ENCODE peak calls at places on chromosomes 3 and 15, in eight cellular contexts. D is nephron progenitor cell; J is adrenal gland; L is activated T-helper 1 cell treated with anti-CD3 and anti-CD28 coated beads, Interleukin-12 subunit alpha, Interleukin-12 subunit beta, Interleukin-2, Interleukin-4 antibody, amounts not matched to agents 30 ng/mL and 10 ng/mL and 1 ng/mL, durations not matched to agents 14 hours and 24 hours and 36 hours; P is substantia nigra; A is heart right ventricle; Z is lung microvascular endothelial cell; U is WTC11. E is an unnamed sample.

GRCh38 chr3:173743512-173743911 is 346.0 kb downstream of the NLGN1 start:
- DNase-seq in D (no peak), Z (no peak), P (no peak), J (no peak), A (no peak), L (no peak), U (no peak), E (no peak)

GRCh38 chr15:76840830-76841460 is 64.2 kb downstream of the SCAPER start:
- DNase-seq in A (no peak), L (no peak), J (no peak), Z (peak; percentile 36), D (no peak), U (no peak), P (no peak), E (no peak)

GRCh38 chr15:25170781-25171110 is 216.0 kb downstream of the SNRPN start:
- DNase-seq in P (no peak), Z (no peak), D (no peak), L (no peak), J (peak; percentile 39), A (no peak), U (no peak), E (no peak)

GRCh38 chr3:8183627-8184026 is 318.0 kb upstream of the LMCD1 start:
- DNase-seq in J (no peak), L (no peak), D (no peak), P (no peak), U (no peak), Z (no peak), A (no peak), E (no peak)

GRCh38 chr15:74007820-74008371 is 13.4 kb downstream of the PML start:
- DNase-seq in A (no peak), Z (no peak), D (no peak), U (no peak), L (peak; percentile 30), J (no peak), P (no peak), E (no peak)

GRCh38 chr3:165983284-165983683 is 146.1 kb upstream of the BCHE start:
- DNase-seq in A (no peak), Z (peak; percentile 1), D (no peak), U (no peak), J (no peak), L (no peak), P (no peak), E (no peak)

GRCh38 chr15:100847194-100847593 is 32.4 kb upstream of the ALDH1A3 start:
- DNase-seq in P (no peak), A (no peak), U (no peak), D (no peak), J (no peak), L (no peak), Z (no peak), E (no peak)

GRCh38 chr3:59237121-59237520 is 187.3 kb upstream of the CFAP20DC start:
- DNase-seq in J (no peak), A (no peak), Z (no peak), L (no peak), D (no peak), P (no peak), U (no peak), E (no peak)

GRCh38 chr15:83174891-83175290 is 32.7 kb downstream of the HDGFL3 start:
- DNase-seq in P (no peak), U (no peak), Z (no peak), L (no peak), J (no peak), D (no peak), A (no peak), E (no peak)

GRCh38 chr3:45646051-45646585 is 43.1 kb upstream of the SACM1L start:
- DNase-seq in Z (no peak), D (no peak), U (no peak), L (no peak), J (no peak), A (no peak), P (no peak), E (no peak)

GRCh38 chr15:92519709-92520108 is 126.0 kb downstream of the ST8SIA2 start:
- DNase-seq in L (no peak), P (no peak), Z (no peak), A (no peak), J (no peak), D (no peak), U (no peak), E (no peak)

GRCh38 chr15:69853572-69853971 is 244.1 kb downstream of the TLE3 start:
- DNase-seq in J (no peak), D (no peak), A (no peak), Z (no peak), L (no peak), P (peak; percentile 7), U (no peak), E (peak; percentile 27)

GRCh38 chr3:14947105-14947885 is at the start of gene NR2C2:
- DNase-seq in L (peak; percentile 88), Z (peak; percentile 88), A (peak; percentile 88), J (peak; percentile 93), U (peak; percentile 76), P (peak; percentile 81), D (peak; percentile 85), E (peak; percentile 95)

GRCh38 chr3:29642393-29643033 is 361.6 kb downstream of the RBMS3 start:
- DNase-seq in L (no peak), U (no peak), A (peak; percentile 47), D (no peak), P (no peak), Z (peak; percentile 21), J (peak; percentile 84), E (peak; percentile 58)

GRCh38 chr15:31377030-31377429 is 50.4 kb downstream of the KLF13 start:
- DNase-seq in A (no peak), P (no peak), J (no peak), L (no peak), U (no peak), D (no peak), Z (no peak), E (no peak)

GRCh38 chr3:18556001-18556408 is 130.9 kb upstream of the SATB1 start:
- DNase-seq in P (no peak), D (no peak), U (no peak), J (no peak), A (no peak), Z (no peak), L (no peak), E (no peak)

GRCh38 chr3:127718916-127719290 is 46.2 kb downstream of the ABTB1 start:
- DNase-seq in P (no peak), U (no peak), D (no peak), L (no peak), J (no peak), A (no peak), Z (no peak), E (no peak)

GRCh38 chr15:64429448-64429847 is 30.9 kb upstream of the ZNF609 start:
- DNase-seq in D (no peak), Z (no peak), U (no peak), J (no peak), P (no peak), A (no peak), L (no peak), E (no peak)

GRCh38 chr15:77474310-77474986 is 53.8 kb downstream of the HMG20A start:
- DNase-seq in A (no peak), P (no peak), U (no peak), Z (no peak), D (no peak), J (no peak), L (no peak), E (no peak)

GRCh38 chr15:49501586-49501985 is 78.5 kb downstream of the FGF7 start:
- DNase-seq in D (no peak), U (no peak), J (no peak), L (no peak), A (no peak), Z (no peak), P (no peak), E (no peak)

GRCh38 chr3:77530870-77531269 is 491.0 kb downstream of the ROBO2 start:
- DNase-seq in U (no peak), Z (no peak), D (no peak), P (no peak), L (no peak), J (no peak), A (no peak), E (no peak)

GRCh38 chr3:171193693-171194092 is 167.2 kb upstream of the SLC2A2 start:
- DNase-seq in A (no peak), D (no peak), U (no peak), P (no peak), L (no peak), Z (peak; percentile 93), J (no peak), E (no peak)

GRCh38 chr15:41926184-41927056 is 32.6 kb upstream of the SPTBN5 start:
- DNase-seq in P (no peak), J (no peak), Z (peak; percentile 58), A (no peak), U (no peak), L (no peak), D (no peak), E (no peak)

E was measured in psoas muscle.